ENCODE peak calls at places on chromosomes 6 and 20, in nine cellular contexts. F, I, S, M, L, X, Z, A and C are unnamed samples.

GRCh38 chr6:137799950-137800568 is 67.0 kb upstream of the TNFAIP3 start:
- DNase-seq in Z (no peak), L (peak; percentile 72), I (peak; percentile 84), M (peak; percentile 47), A (no peak), X (no peak), F (peak; percentile 60), S (peak; percentile 54), C (no peak)

GRCh38 chr6:97437087-97437486 is 154.1 kb upstream of the MMS22L start:
- DNase-seq in X (no peak), S (peak; percentile 10), I (peak; percentile 46), L (peak; percentile 7), Z (no peak), M (no peak), A (no peak), F (no peak), C (no peak)

GRCh38 chr20:63740070-63740500 is 509 bp downstream of the SLC2A4RG start:
- DNase-seq in M (peak; percentile 73), A (no peak), Z (peak; percentile 54), X (peak; percentile 64), F (no peak), S (no peak), L (no peak), I (peak; percentile 31), C (no peak)

GRCh38 chr6:135182993-135183531 is 2.0 kb downstream of the MYB start:
- DNase-seq in L (peak; percentile 29), I (no peak), Z (peak; percentile 74), S (no peak), X (peak; percentile 38), A (no peak), M (peak; percentile 42), F (no peak), C (peak; percentile 15)

GRCh38 chr6:157110620-157111019 is 212.7 kb downstream of the TMEM242 start:
- DNase-seq in I (peak; percentile 85), A (no peak), L (no peak), M (peak; percentile 60), Z (no peak), S (peak; percentile 1), F (peak; percentile 85), X (no peak), C (no peak)

GRCh38 chr6:143478479-143479062 is 28.0 kb downstream of the PEX3 start:
- DNase-seq in Z (no peak), S (no peak), X (no peak), A (no peak), M (no peak), F (no peak), L (no peak), I (no peak), C (no peak)

GRCh38 chr20:35641743-35642142 is 23.0 kb downstream of the CPNE1 start:
- DNase-seq in X (no peak), M (no peak), L (no peak), A (no peak), I (no peak), Z (no peak), F (no peak), S (no peak), C (no peak)

GRCh38 chr6:128339635-128340436 is 180.6 kb downstream of the PTPRK start:
- DNase-seq in M (no peak), F (no peak), Z (no peak), X (no peak), A (no peak), S (no peak), I (peak; percentile 60), L (no peak), C (no peak)

GRCh38 chr20:47749367-47749766 is 35.9 kb downstream of the SULF2 start:
- DNase-seq in I (peak; percentile 2), Z (no peak), S (no peak), M (no peak), L (no peak), F (no peak), X (no peak), A (no peak), C (no peak)

GRCh38 chr6:127345521-127345920 is 2.1 kb upstream of the ECHDC1 start:
- DNase-seq in X (no peak), A (no peak), I (no peak), F (no peak), L (peak; percentile 54), M (no peak), Z (no peak), S (no peak), C (no peak)

GRCh38 chr6:2896741-2897140 is 6.4 kb downstream of the SERPINB9 start:
- DNase-seq in I (no peak), M (no peak), X (no peak), L (no peak), Z (no peak), S (no peak), F (no peak), A (no peak), C (no peak)

GRCh38 chr6:165967768-165968408 is 199.8 kb downstream of the TBXT start:
- DNase-seq in A (no peak), Z (no peak), M (no peak), X (no peak), L (no peak), S (peak; percentile 48), I (no peak), F (no peak), C (no peak)

DNA sequence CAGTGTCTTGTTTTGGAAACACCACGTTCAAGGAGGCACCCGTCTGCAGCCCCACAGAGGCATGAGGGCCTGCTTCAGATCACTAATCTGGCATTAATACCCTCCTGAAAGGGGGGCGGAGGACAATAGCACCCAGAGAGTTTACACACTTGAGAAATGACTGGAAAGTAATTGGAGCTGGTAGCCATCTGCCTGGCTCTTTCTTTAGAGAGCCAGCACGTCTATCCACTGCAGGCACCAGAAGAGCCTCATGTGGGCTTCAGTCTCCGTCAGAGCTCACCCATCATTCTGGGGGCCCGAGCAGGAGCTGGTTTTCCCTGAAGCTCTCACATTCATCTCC is 124.5 kb upstream of the ZNF217 start:
- DNase-seq in I (no peak), Z (no peak), S (no peak), M (no peak), F (no peak), L (no peak), X (no peak), A (no peak), C (no peak)
- TF ChIP-seq CTCF in I (no peak), Z (no peak), S (no peak), M (no peak), F (no peak), L (no peak), X (no peak), A (no peak), C (no peak)

GRCh38 chr20:57374343-57374930 is 16.8 kb upstream of the RBM38 start:
- DNase-seq in Z (no peak), I (no peak), L (no peak), S (no peak), A (no peak), M (no peak), X (no peak), F (no peak), C (no peak)
- TF ChIP-seq CTCF in Z (no peak), I (no peak), L (no peak), S (no peak), A (no peak), M (no peak), X (no peak), F (no peak), C (no peak)

DNA sequence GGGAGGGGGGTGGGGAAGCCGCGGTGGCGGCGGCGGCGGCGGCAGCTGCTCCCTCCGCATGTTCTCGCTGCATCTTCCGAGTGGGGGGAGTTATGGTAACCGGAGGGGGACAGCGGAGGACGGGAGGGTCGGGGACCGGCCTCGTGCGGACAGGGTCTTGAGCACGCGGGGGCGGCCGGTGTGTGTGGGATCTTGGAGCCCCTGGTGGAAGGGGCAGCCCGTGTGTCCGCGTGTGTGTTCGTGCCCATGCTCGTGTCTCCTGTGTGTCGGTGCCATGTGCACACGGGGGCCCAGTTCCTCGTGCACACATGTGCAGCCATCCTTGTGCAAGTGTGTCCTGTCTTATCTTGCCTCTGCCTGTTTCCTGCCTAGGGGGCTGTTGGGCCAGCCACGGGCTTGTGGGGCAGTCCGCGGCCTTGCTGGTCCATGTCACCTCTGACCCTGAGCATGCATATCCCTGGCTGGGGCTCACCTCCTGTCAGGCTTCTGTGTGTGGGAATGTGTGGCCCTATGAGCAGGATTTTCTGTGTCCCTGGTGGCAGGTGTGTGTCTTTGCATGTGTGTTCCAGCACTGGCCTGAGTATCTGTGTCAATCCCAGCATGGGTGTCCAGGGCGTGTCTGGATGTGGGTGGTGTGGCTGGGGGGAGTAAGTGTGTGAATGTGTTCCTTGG is 8.5 kb downstream of the SYNGAP1 start:
- DNase-seq in I (no peak), L (peak; percentile 45), X (no peak), Z (no peak), F (peak; percentile 35), S (peak; percentile 46), A (no peak), M (peak; percentile 74), C (no peak)
- TF ChIP-seq CTCF in I (peak; percentile 44), L (peak; percentile 58), X (no peak), Z (peak; percentile 58), F (peak; percentile 65), S (no peak), A (no peak), M (peak; percentile 28), C (peak; percentile 47)

GRCh38 chr20:51593584-51593983 is 51.1 kb upstream of the NFATC2 start:
- DNase-seq in L (no peak), S (no peak), A (no peak), M (no peak), F (no peak), I (no peak), X (no peak), Z (no peak), C (no peak)

GRCh38 chr20:51592564-51592963 is 50.0 kb upstream of the NFATC2 start:
- DNase-seq in M (no peak), A (no peak), I (no peak), S (no peak), X (no peak), Z (no peak), L (no peak), F (no peak), C (no peak)

GRCh38 chr20:51595744-51596143 is 53.2 kb upstream of the NFATC2 start:
- DNase-seq in L (no peak), Z (no peak), M (no peak), I (no peak), S (no peak), A (no peak), F (no peak), X (no peak), C (no peak)

GRCh38 chr20:51594999-51595532 is 52.5 kb upstream of the NFATC2 start:
- DNase-seq in I (peak; percentile 96), L (peak; percentile 64), Z (peak; percentile 79), X (peak; percentile 78), M (peak; percentile 95), A (peak; percentile 65), F (peak; percentile 88), S (peak; percentile 89), C (peak; percentile 63)

DNA sequence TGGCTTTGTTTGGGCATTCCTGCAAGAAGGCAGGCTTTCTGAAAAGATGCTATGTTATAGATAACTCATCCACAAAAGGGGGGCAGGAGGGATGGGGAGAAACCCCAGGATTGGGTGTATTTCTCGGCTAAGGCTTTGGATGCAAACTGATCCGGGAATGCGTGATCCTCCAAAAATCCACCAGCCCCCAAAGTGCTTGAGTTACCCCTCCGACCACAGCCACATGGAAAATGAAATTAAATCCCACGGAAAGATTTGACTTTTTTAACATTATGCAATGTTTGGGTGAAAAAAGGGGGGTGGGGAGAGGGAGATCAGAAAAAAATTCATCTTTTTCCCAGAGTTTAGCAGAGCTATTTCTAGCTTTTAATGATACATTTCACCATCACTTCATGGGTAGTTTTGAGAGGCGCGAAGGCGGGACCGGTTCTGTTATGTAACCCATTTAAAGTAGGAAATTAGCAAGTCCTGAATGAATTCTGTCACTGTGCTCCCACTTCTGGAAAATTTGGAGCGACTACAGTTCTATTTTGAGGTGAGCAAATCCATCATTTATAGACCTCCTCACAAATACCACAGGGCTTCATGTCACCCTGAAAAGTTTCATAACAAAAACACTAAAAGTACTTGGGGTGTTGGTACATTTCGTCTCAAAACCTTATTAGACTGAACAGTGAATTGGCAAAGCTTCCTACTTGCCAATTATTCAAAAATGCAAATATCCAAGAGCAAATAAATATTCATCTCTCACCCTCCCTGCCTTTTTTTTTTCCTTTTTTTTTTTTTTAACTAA is 51.9 kb upstream of the NFATC2 start:
- DNase-seq in F (no peak), M (no peak), X (no peak), S (no peak), I (no peak), A (no peak), L (no peak), Z (no peak), C (no peak)
- TF ChIP-seq CTCF in F (no peak), M (no peak), X (no peak), S (no peak), I (no peak), A (no peak), L (no peak), Z (no peak), C (no peak)